ENCODE peak calls at places on chromosome 13, in four cellular contexts. One of them, this sample, is unnamed.
A peak's percentile ranks its signal among the peaks of the same experiment; 100 is the strongest.

GRCh38 chr13:113029487-113030258 is 60.7 kb downstream of the MCF2L start:
- DNase-seq in Kasumi-1: peak; percentile 30
- DNase-seq in sigmoid colon: no peak
- DNase-seq in type B pancreatic cell: peak; percentile 85
- DNase-seq in this sample: peak; percentile 56

GRCh38 chr13:32047088-32047487 is 15.5 kb downstream of the FRY start:
- DNase-seq in sigmoid colon: no peak
- DNase-seq in type B pancreatic cell: no peak
- DNase-seq in Kasumi-1: no peak
- DNase-seq in this sample: no peak

GRCh38 chr13:46469064-46469463 is 82.0 kb upstream of the RUBCNL start:
- DNase-seq in sigmoid colon: no peak
- DNase-seq in Kasumi-1: no peak
- DNase-seq in type B pancreatic cell: no peak
- DNase-seq in this sample: no peak

GRCh38 chr13:45781553-45782326 is 69.8 kb downstream of the SIAH3 start:
- DNase-seq in type B pancreatic cell: no peak
- DNase-seq in sigmoid colon: peak; percentile 69
- DNase-seq in Kasumi-1: no peak
- DNase-seq in this sample: peak; percentile 12

GRCh38 chr13:30676672-30677071 is 58.7 kb upstream of the ALOX5AP start:
- DNase-seq in Kasumi-1: no peak
- DNase-seq in sigmoid colon: no peak
- DNase-seq in type B pancreatic cell: no peak
- DNase-seq in this sample: no peak

GRCh38 chr13:46575843-46576242 is 22.9 kb downstream of the LRCH1 start:
- DNase-seq in type B pancreatic cell: no peak
- DNase-seq in sigmoid colon: no peak
- DNase-seq in Kasumi-1: no peak
- DNase-seq in this sample: no peak

GRCh38 chr13:51538626-51539179 is 45.6 kb upstream of the WDFY2 start:
- DNase-seq in Kasumi-1: no peak
- DNase-seq in sigmoid colon: no peak
- DNase-seq in type B pancreatic cell: no peak
- DNase-seq in this sample: no peak

GRCh38 chr13:27308941-27309340 is 38.3 kb downstream of the RASL11A start:
- DNase-seq in type B pancreatic cell: no peak
- DNase-seq in sigmoid colon: no peak
- DNase-seq in Kasumi-1: no peak
- DNase-seq in this sample: no peak

GRCh38 chr13:36725936-36726335 is 52.1 kb downstream of the SERTM1 start:
- DNase-seq in type B pancreatic cell: no peak
- DNase-seq in sigmoid colon: no peak
- DNase-seq in Kasumi-1: no peak
- DNase-seq in this sample: no peak

GRCh38 chr13:95754069-95754468 is 77.1 kb downstream of the DNAJC3 start:
- DNase-seq in sigmoid colon: no peak
- DNase-seq in type B pancreatic cell: no peak
- DNase-seq in Kasumi-1: peak; percentile 26
- DNase-seq in this sample: no peak

GRCh38 chr13:113220141-113220598 is 10.8 kb downstream of the CUL4A start:
- DNase-seq in Kasumi-1: no peak
- DNase-seq in type B pancreatic cell: no peak
- DNase-seq in sigmoid colon: no peak
- DNase-seq in this sample: no peak

GRCh38 chr13:45368571-45368970 is 27.6 kb upstream of the TPT1 start:
- DNase-seq in sigmoid colon: no peak
- DNase-seq in type B pancreatic cell: no peak
- DNase-seq in Kasumi-1: no peak
- DNase-seq in this sample: no peak

GRCh38 chr13:113176292-113176691 is 17.8 kb downstream of the PROZ start:
- DNase-seq in sigmoid colon: no peak
- DNase-seq in Kasumi-1: no peak
- DNase-seq in type B pancreatic cell: no peak
- DNase-seq in this sample: no peak

GRCh38 chr13:106186366-106187030 is 349.0 kb downstream of the EFNB2 start:
- DNase-seq in sigmoid colon: no peak
- DNase-seq in Kasumi-1: no peak
- DNase-seq in type B pancreatic cell: no peak
- DNase-seq in this sample: no peak

GRCh38 chr13:112748947-112749346 is 59.1 kb downstream of the ATP11A start:
- DNase-seq in sigmoid colon: peak; percentile 82
- DNase-seq in Kasumi-1: no peak
- DNase-seq in type B pancreatic cell: no peak
- DNase-seq in this sample: no peak

GRCh38 chr13:78772933-78773332 is 114.0 kb upstream of the OBI1 start:
- DNase-seq in sigmoid colon: no peak
- DNase-seq in Kasumi-1: no peak
- DNase-seq in type B pancreatic cell: no peak
- DNase-seq in this sample: no peak

GRCh38 chr13:27381601-27382000 is 42.8 kb upstream of the GTF3A start:
- DNase-seq in sigmoid colon: no peak
- DNase-seq in Kasumi-1: no peak
- DNase-seq in type B pancreatic cell: no peak
- DNase-seq in this sample: no peak

GRCh38 chr13:111337206-111337605 is 16.8 kb downstream of the TEX29 start:
- DNase-seq in sigmoid colon: peak; percentile 12
- DNase-seq in Kasumi-1: no peak
- DNase-seq in type B pancreatic cell: peak; percentile 29
- DNase-seq in this sample: no peak

GRCh38 chr13:30998548-30999140 is 66.2 kb downstream of the TEX26 start:
- DNase-seq in type B pancreatic cell: no peak
- DNase-seq in Kasumi-1: no peak
- DNase-seq in sigmoid colon: no peak
- DNase-seq in this sample: no peak

GRCh38 chr13:32432856-32433255 is 4.9 kb upstream of the N4BP2L1 start:
- DNase-seq in sigmoid colon: no peak
- DNase-seq in type B pancreatic cell: no peak
- DNase-seq in Kasumi-1: no peak
- DNase-seq in this sample: no peak

GRCh38 chr13:76732367-76732766 is 153.8 kb downstream of the KCTD12 start:
- DNase-seq in Kasumi-1: no peak
- DNase-seq in sigmoid colon: no peak
- DNase-seq in type B pancreatic cell: no peak
- DNase-seq in this sample: no peak

GRCh38 chr13:51065372-51066090 is 45.5 kb downstream of the C13orf42 start:
- DNase-seq in Kasumi-1: no peak
- DNase-seq in type B pancreatic cell: no peak
- DNase-seq in sigmoid colon: no peak
- DNase-seq in this sample: no peak